ENCODE peak calls at places on chromosome 12, in nine cellular contexts. F is endothelial cell, Z is brain microvascular endothelial cell, R is fibroblast of lung, B is neural crest cell, D is transverse colon, E is cardiac fibroblast, H is body of pancreas, T is foreskin fibroblast. N is an unnamed sample.

GRCh38 chr12:71867131-71867530 is 27.6 kb downstream of the TBC1D15 start:
- DNase-seq in F (no peak), Z (no peak), R (no peak), B (no peak), D (no peak), E (no peak), H (no peak), T (no peak), N (no peak)

GRCh38 chr12:131895640-131896079 is 1.2 kb downstream of the ULK1 start:
- DNase-seq in F (no peak), Z (no peak), R (no peak), B (no peak), D (no peak), E (no peak), H (peak; percentile 54), T (no peak), N (no peak)

GRCh38 chr12:76232013-76232412 is 116.2 kb downstream of the BBS10 start:
- DNase-seq in F (no peak), Z (no peak), R (no peak), B (no peak), D (no peak), E (no peak), H (no peak), T (no peak), N (no peak)

GRCh38 chr12:38144601-38145436 is 171.8 kb upstream of the ALG10B start:
- DNase-seq in F (no peak), Z (no peak), R (no peak), B (no peak), D (no peak), E (no peak), H (no peak), T (no peak), N (no peak)

GRCh38 chr12:107377596-107378385 is 284.4 kb upstream of the CRY1 start:
- DNase-seq in F (no peak), Z (no peak), R (peak; percentile 37), B (no peak), D (no peak), E (no peak), H (no peak), T (peak; percentile 36), N (no peak)

GRCh38 chr12:65832217-65832616 is 7.9 kb downstream of the HMGA2 start:
- DNase-seq in F (no peak), Z (no peak), R (peak; percentile 31), B (no peak), D (no peak), E (peak; percentile 35), H (no peak), T (peak; percentile 27), N (no peak)

GRCh38 chr12:52813885-52814709 is at the start of gene KRT4:
- DNase-seq in F (no peak), Z (no peak), R (peak; percentile 71), B (no peak), D (no peak), E (no peak), H (no peak), T (no peak), N (no peak)

GRCh38 chr12:7142057-7142644 is 12.0 kb downstream of the CLSTN3 start:
- DNase-seq in F (peak; percentile 79), Z (peak; percentile 41), R (peak; percentile 11), B (peak; percentile 60), D (peak; percentile 48), E (peak; percentile 66), H (peak; percentile 46), T (peak; percentile 69), N (peak; percentile 57)

GRCh38 chr12:76450690-76451089 is 102.5 kb upstream of the BBS10 start:
- DNase-seq in F (no peak), Z (peak; percentile 89), R (peak; percentile 95), B (no peak), D (no peak), E (peak; percentile 94), H (no peak), T (peak; percentile 35), N (no peak)

GRCh38 chr12:132151766-132152410 is 7.6 kb downstream of the NOC4L start:
- DNase-seq in F (no peak), Z (no peak), R (no peak), B (no peak), D (no peak), E (no peak), H (no peak), T (no peak), N (no peak)

GRCh38 chr12:104752883-104753282 is 205.2 kb downstream of the SLC41A2 start:
- DNase-seq in F (no peak), Z (no peak), R (no peak), B (no peak), D (no peak), E (no peak), H (no peak), T (no peak), N (no peak)

GRCh38 chr12:100199347-100200136 is 1.1 kb upstream of the ACTR6 start:
- DNase-seq in F (peak; percentile 40), Z (no peak), R (peak; percentile 25), B (peak; percentile 29), D (peak; percentile 89), E (peak; percentile 2), H (peak; percentile 82), T (peak; percentile 48), N (peak; percentile 86)

GRCh38 chr12:65615091-65615490 is 209.2 kb upstream of the HMGA2 start:
- DNase-seq in F (no peak), Z (peak; percentile 74), R (peak; percentile 95), B (no peak), D (no peak), E (peak; percentile 94), H (no peak), T (peak; percentile 85), N (no peak)

GRCh38 chr12:96398422-96399080 is 1.7 kb downstream of the CDK17 start:
- DNase-seq in F (no peak), Z (no peak), R (no peak), B (no peak), D (no peak), E (peak; percentile 37), H (no peak), T (no peak), N (peak; percentile 24)

GRCh38 chr12:4780624-4781023 is 60.4 kb downstream of the GALNT8 start:
- DNase-seq in F (no peak), Z (no peak), R (no peak), B (no peak), D (no peak), E (no peak), H (no peak), T (no peak), N (no peak)

GRCh38 chr12:128956755-128957154 is 103.5 kb downstream of the GLT1D1 start:
- DNase-seq in F (no peak), Z (no peak), R (no peak), B (no peak), D (no peak), E (no peak), H (no peak), T (no peak), N (no peak)

GRCh38 chr12:128947199-128947598 is 93.9 kb downstream of the GLT1D1 start:
- DNase-seq in F (no peak), Z (no peak), R (no peak), B (no peak), D (no peak), E (no peak), H (no peak), T (no peak), N (no peak)

GRCh38 chr12:128951448-128951847 is 98.2 kb downstream of the GLT1D1 start:
- DNase-seq in F (no peak), Z (no peak), R (no peak), B (no peak), D (no peak), E (no peak), H (no peak), T (no peak), N (no peak)
- TF ChIP-seq CTCF in F (no peak), Z (no peak), R (no peak), B (no peak), D (no peak), E (no peak), H (no peak), T (no peak), N (peak; percentile 16)

DNA sequence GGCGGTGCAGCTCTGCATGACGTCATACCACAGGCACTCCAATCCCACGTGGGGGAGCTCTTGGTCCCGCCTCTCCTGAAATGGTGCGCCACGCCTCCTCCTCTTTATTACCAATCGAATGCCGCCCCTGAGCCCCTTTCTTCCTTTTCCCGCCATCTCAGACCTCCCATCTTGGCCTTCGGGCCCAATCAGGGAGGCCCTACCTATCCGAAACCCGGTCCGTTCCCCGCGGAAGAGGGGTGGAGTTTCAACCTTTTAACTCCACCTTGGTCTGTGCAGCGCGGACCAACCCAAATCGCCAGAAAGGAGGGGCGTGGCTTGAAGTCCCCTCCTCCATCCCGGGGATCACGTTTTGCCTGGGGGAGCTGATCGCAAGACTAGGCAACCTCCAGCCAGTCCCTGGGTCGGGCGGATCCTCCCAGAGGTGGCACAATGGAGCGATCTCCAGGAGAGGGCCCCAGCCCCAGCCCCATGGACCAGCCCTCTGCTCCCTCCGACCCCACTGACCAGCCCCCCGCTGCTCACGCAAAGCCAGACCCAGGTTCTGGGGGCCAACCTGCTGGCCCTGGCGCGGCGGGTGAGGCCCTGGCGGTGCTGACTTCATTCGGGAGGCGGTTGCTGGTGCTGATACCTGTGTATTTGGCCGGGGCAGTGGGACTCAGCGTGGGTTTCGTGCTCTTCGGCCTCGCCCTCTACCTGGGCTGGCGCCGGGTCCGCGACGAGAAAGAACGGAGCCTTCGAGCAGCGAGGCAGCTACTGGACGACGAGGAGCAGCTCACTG is at the start of gene ESYT1:
- DNase-seq in F (peak; percentile 94), Z (peak; percentile 99), R (peak; percentile 100), B (peak; percentile 90), D (peak; percentile 99), E (peak; percentile 100), H (peak; percentile 100), T (peak; percentile 100), N (peak; percentile 98)
- TF ChIP-seq CTCF in F (no peak), Z (no peak), R (no peak), B (no peak), D (no peak), E (no peak), H (no peak), T (no peak), N (no peak)

DNA sequence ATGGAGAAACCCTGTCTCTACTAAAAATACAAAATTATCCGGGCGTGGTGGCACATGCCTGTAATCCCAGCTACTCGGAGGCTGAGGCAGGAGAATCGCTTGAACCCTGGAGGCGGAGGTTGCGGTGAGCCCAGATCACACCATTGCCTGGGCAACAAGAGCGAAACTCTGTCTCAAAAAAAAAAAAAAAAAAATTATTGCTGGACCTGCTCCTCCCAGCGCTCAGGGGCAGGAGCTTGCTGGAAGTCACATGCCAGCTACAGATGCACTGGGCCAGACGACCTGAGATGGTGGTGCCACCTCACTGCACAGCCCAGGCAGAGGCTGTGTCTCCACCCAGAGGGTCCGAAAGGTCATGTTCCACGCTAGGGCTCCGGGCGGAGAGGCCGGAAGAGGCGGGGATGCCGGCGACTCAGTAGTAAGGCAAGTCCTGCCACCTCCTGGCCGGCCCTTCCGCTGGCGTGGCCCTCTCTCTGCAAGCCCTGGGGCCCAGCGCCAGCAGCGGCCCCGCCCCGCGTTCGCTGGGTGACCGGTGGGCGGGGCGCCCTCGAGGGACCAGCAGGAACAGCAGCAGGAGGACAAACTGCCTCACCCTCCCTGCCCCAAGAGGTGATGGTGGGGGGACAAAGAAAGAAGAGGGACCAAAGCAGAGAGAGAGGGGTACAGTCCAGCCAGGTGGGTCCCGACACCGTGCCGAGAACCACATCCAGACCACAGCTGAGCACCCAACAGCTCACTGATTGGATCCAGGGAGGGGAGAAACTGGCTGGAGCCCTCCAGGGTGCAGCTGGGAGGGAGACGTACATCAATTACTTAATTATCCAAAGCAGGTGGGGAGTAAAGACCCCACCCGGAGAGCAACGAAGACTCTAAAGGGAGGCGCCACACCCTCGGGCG is 3.6 kb upstream of the RHOF start:
- DNase-seq in F (peak; percentile 68), Z (peak; percentile 68), R (peak; percentile 90), B (peak; percentile 76), D (peak; percentile 96), E (peak; percentile 90), H (peak; percentile 99), T (peak; percentile 97), N (no peak)
- TF ChIP-seq CTCF in F (no peak), Z (peak; percentile 40), R (peak; percentile 36), B (peak; percentile 45), D (peak; percentile 22), E (peak; percentile 31), H (peak; percentile 56), T (peak; percentile 42), N (no peak)

GRCh38 chr12:44500423-44500822 is 375.7 kb downstream of the NELL2 start:
- DNase-seq in F (no peak), Z (no peak), R (no peak), B (no peak), D (no peak), E (no peak), H (no peak), T (no peak), N (no peak)
- TF ChIP-seq CTCF in F (no peak), Z (no peak), R (no peak), B (no peak), D (no peak), E (no peak), H (no peak), T (no peak), N (no peak)

N was measured in GM13977.